ENCODE peak calls at places on chromosomes 4 and X, in five cellular contexts. A is mucosa of descending colon, D is endothelial cell, V is HFF-Myc, H is ascending aorta. R is an unnamed sample.

GRCh38 chr4:37455301-37456062 is 210.9 kb downstream of the NWD2 start:
- DNase-seq in A (peak), D (no peak), V (no peak), H (no peak), R (no peak)

GRCh38 chr4:178142724-178143123 is 700.5 kb upstream of the AGA start:
- DNase-seq in A (no peak), D (no peak), V (no peak), H (no peak), R (no peak)

GRCh38 chr4:84750260-84750955 is 167.5 kb downstream of the CDS1 start:
- DNase-seq in A (no peak), D (no peak), V (peak), H (no peak), R (no peak)

GRCh38 chrX:19839770-19840254 is 47.6 kb downstream of the SH3KBP1 start:
- DNase-seq in A (no peak), D (no peak), V (no peak), H (no peak), R (no peak)

GRCh38 chr4:97152159-97152558 is 991.1 kb downstream of the STPG2 start:
- DNase-seq in A (no peak), D (no peak), V (no peak), H (no peak), R (no peak)

GRCh38 chrX:70664726-70665125 is 220.1 kb downstream of the DLG3 start:
- DNase-seq in A (no peak), D (peak), V (no peak), H (no peak), R (no peak)

GRCh38 chr4:29423836-29424721 is 1296.1 kb upstream of the PCDH7 start:
- DNase-seq in A (no peak), D (no peak), V (peak), H (no peak), R (no peak)

GRCh38 chrX:118152721-118153120 is 36.1 kb upstream of the KLHL13 start:
- DNase-seq in A (no peak), D (no peak), V (no peak), H (no peak), R (no peak)

GRCh38 chrX:25941087-25941486 is 197.1 kb upstream of the MAGEB18 start:
- DNase-seq in A (no peak), D (no peak), V (no peak), H (no peak), R (no peak)

GRCh38 chrX:111387470-111387869 is 24.5 kb downstream of the DCX start:
- DNase-seq in A (no peak), D (no peak), V (no peak), H (no peak), R (no peak)

GRCh38 chr4:86159216-86159615 is 200.6 kb downstream of the MAPK10 start:
- DNase-seq in A (no peak), D (no peak), V (no peak), H (no peak), R (no peak)

GRCh38 chr4:121096629-121097028 is 24.3 kb upstream of the NDNF start:
- DNase-seq in A (no peak), D (no peak), V (no peak), H (no peak), R (no peak)

GRCh38 chr4:77187231-77187630 is 30.2 kb downstream of the CCNG2 start:
- DNase-seq in A (no peak), D (no peak), V (no peak), H (no peak), R (no peak)

GRCh38 chr4:139655116-139655515 is 10.5 kb upstream of the MGST2 start:
- DNase-seq in A (no peak), D (peak), V (no peak), H (no peak), R (no peak)

GRCh38 chrX:155886409-155886808 is 5.3 kb downstream of the VAMP7 start:
- DNase-seq in A (no peak), D (no peak), V (no peak), H (no peak), R (no peak)

GRCh38 chrX:101357166-101357795 is 8.7 kb upstream of the TIMM8A start:
- DNase-seq in A (no peak), D (no peak), V (no peak), H (no peak), R (no peak)
- TF ChIP-seq CTCF in A (no peak), D (peak), V (peak), H (no peak), R (no peak)

DNA sequence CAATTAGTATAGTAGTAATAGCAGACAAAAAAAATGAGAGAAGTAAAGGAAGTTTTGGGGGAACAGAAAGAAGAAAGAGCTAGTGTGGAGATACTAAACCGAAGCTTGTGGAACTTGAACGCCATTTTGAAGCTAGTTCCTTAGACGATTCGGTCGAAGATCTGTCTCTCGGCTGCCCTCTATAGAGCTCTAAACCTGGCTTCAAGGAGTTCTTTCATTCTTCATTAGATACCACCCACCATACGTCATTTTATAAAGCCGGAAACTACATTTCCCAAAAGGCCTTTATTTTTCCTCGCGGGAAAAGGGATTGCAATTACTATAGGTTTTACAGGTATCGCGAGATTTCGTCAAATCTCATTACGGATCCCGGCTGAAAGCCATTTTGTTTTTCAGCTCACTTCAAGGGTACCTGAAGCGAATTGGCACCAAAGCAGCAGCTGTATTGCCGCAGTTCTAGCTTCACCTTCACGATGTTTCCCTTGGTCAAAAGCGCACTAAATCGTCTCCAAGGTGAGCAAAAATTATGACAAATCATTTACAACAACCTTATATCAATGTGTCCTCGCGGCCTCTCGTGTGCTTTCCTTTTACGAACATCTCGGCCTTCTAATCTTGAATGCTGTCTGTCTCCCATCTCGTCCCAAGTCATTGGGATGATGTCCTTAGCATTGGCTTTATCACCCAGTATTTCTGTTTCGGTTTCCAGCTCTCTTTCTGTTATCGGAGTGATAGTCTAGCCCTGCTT is at the start of gene COX7B:
- DNase-seq in A (peak), D (peak), V (peak), H (no peak), R (no peak)
- TF ChIP-seq CTCF in A (no peak), D (no peak), V (peak), H (no peak), R (no peak)

DNA sequence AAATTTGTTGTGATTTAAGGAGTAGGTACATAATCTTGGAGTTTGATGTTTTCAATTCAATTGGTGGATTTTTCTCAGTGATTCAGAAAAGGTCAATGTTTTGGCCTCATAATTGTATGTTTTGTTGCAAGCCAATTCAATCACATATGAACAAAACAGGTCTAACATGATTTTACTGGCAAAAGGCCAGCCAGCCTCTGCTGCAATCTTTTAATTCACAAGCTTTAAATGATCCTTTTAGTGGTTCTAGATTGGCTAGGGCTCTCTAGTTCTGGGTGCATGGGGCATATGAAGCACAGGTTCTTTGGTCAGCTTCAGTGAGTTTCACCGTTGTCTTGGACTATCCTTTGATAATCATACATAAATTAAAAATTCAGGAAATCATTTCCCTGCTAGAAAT is 19.2 kb upstream of the SLC6A14 start:
- DNase-seq in A (no peak), D (no peak), V (no peak), H (no peak), R (no peak)
- TF ChIP-seq CTCF in A (no peak), D (no peak), V (no peak), H (no peak), R (no peak)

DNA sequence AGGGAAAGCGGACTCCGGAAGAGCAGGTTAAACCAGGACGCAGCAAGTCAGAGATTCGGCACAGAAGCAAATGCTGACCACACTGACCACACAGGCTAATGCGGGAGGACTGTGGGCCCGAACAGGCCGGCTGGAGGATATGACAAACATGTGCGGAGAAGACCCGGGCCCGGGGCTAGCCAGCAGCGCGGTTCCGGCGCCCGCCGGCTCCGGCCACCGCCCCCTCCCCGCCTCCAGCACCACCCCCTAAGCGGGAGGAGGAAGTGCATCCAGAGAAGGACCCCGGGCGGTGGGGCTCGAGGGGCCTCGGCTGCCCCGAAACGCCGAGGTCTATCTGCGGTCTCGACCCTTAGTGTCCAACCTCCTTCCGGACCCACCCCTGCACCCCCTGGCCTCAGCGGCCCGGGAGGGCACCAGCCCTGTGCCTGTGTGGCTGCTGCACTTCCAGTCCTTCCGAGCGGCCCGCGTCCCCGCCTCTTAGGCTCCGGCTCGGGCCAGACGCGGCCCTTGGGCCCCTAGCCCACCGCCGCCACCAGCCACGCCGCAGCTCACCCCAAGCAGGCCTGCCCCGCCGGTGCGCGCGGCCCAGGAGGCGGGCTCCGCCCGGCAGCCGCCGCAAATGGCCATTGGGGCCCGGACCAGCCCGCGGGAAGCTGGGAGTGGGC is 2.1 kb downstream of the ELOVL6 start:
- DNase-seq in A (peak), D (peak), V (peak), H (no peak), R (peak)
- TF ChIP-seq CTCF in A (no peak), D (no peak), V (no peak), H (no peak), R (no peak)

R was measured in activated B cell treated with CpG ODN at 0.5 μM for 24 hours.